ENCODE peak calls at places on chromosomes 4 and X, in eight cellular contexts. One of them, this sample, is unnamed. For H3K4me1, the result is how much of the 10 kb centered on the place peaks cover.

GRCh38 chr4:71260544-71260943 is 78.3 kb upstream of the SLC4A4 start:
- DNase-seq in heart right ventricle: no peak
- DNase-seq in PC-3: no peak
- DNase-seq in left ventricle myocardium inferior: no peak
- DNase-seq in MM.1S: no peak
- DNase-seq in lower lobe of right lung: no peak
- DNase-seq in HCT116: no peak
- DNase-seq in thoracic aorta: no peak
- DNase-seq in this sample: no peak

GRCh38 chr4:633976-634598 is 8.7 kb downstream of the PDE6B start:
- DNase-seq in HCT116: no peak
- DNase-seq in lower lobe of right lung: peak
- DNase-seq in PC-3: no peak
- DNase-seq in left ventricle myocardium inferior: no peak
- DNase-seq in MM.1S: no peak
- DNase-seq in thoracic aorta: no peak
- DNase-seq in heart right ventricle: no peak
- DNase-seq in this sample: peak

GRCh38 chrX:138287200-138287865 is 424.2 kb downstream of the FGF13 start:
- DNase-seq in PC-3: peak
- DNase-seq in lower lobe of right lung: no peak
- DNase-seq in HCT116: no peak
- DNase-seq in left ventricle myocardium inferior: no peak
- DNase-seq in heart right ventricle: no peak
- DNase-seq in MM.1S: no peak
- DNase-seq in thoracic aorta: no peak
- DNase-seq in this sample: no peak

GRCh38 chrX:1599791-1600405 is 8.5 kb downstream of the AKAP17A start:
- DNase-seq in heart right ventricle: no peak
- DNase-seq in HCT116: no peak
- DNase-seq in lower lobe of right lung: peak
- DNase-seq in PC-3: no peak
- DNase-seq in MM.1S: no peak
- DNase-seq in left ventricle myocardium inferior: no peak
- DNase-seq in thoracic aorta: no peak
- DNase-seq in this sample: peak

GRCh38 chrX:1397441-1397840 is 5.5 kb upstream of the SLC25A6 start:
- DNase-seq in MM.1S: no peak
- DNase-seq in left ventricle myocardium inferior: no peak
- DNase-seq in heart right ventricle: no peak
- DNase-seq in HCT116: no peak
- DNase-seq in lower lobe of right lung: peak
- DNase-seq in PC-3: no peak
- DNase-seq in thoracic aorta: no peak
- DNase-seq in this sample: peak

GRCh38 chr4:104795264-104795934 is 300.7 kb upstream of the CXXC4 start:
- DNase-seq in heart right ventricle: peak
- DNase-seq in thoracic aorta: no peak
- DNase-seq in left ventricle myocardium inferior: no peak
- DNase-seq in PC-3: no peak
- DNase-seq in HCT116: no peak
- DNase-seq in lower lobe of right lung: no peak
- DNase-seq in MM.1S: peak
- DNase-seq in this sample: no peak

GRCh38 chrX:45196701-45197100 is 4.0 kb downstream of the DIPK2B start:
- DNase-seq in lower lobe of right lung: no peak
- DNase-seq in thoracic aorta: no peak
- DNase-seq in HCT116: no peak
- DNase-seq in MM.1S: no peak
- DNase-seq in PC-3: peak
- DNase-seq in left ventricle myocardium inferior: no peak
- DNase-seq in heart right ventricle: no peak
- DNase-seq in this sample: no peak

GRCh38 chrX:104136241-104137019 is 20.4 kb downstream of the SLC25A53 start:
- DNase-seq in MM.1S: peak
- DNase-seq in heart right ventricle: peak
- DNase-seq in PC-3: peak
- DNase-seq in HCT116: peak
- DNase-seq in left ventricle myocardium inferior: peak
- DNase-seq in lower lobe of right lung: no peak
- DNase-seq in thoracic aorta: peak
- DNase-seq in this sample: no peak

GRCh38 chrX:107747596-107748161 is 27.9 kb downstream of the TSC22D3 start:
- DNase-seq in MM.1S: no peak
- DNase-seq in HCT116: no peak
- DNase-seq in lower lobe of right lung: peak
- DNase-seq in heart right ventricle: peak
- DNase-seq in left ventricle myocardium inferior: no peak
- DNase-seq in thoracic aorta: no peak
- DNase-seq in PC-3: peak
- DNase-seq in this sample: no peak

GRCh38 chr4:84498203-84499026 is 677 bp downstream of the NKX6-1 start:
- DNase-seq in MM.1S: peak
- DNase-seq in HCT116: peak
- DNase-seq in heart right ventricle: no peak
- DNase-seq in lower lobe of right lung: no peak
- DNase-seq in left ventricle myocardium inferior: no peak
- DNase-seq in PC-3: peak
- DNase-seq in thoracic aorta: no peak
- DNase-seq in this sample: no peak

GRCh38 chrX:12814434-12814833 is 23.2 kb downstream of the PRPS2 start:
- DNase-seq in lower lobe of right lung: no peak
- DNase-seq in left ventricle myocardium inferior: no peak
- DNase-seq in MM.1S: peak
- DNase-seq in PC-3: peak
- DNase-seq in thoracic aorta: no peak
- DNase-seq in HCT116: no peak
- DNase-seq in heart right ventricle: peak
- DNase-seq in this sample: no peak

GRCh38 chr4:123406862-123407261 is 10.3 kb downstream of the SPRY1 start:
- DNase-seq in HCT116: no peak
- DNase-seq in heart right ventricle: no peak
- DNase-seq in PC-3: no peak
- DNase-seq in lower lobe of right lung: no peak
- DNase-seq in thoracic aorta: no peak
- DNase-seq in MM.1S: no peak
- DNase-seq in left ventricle myocardium inferior: no peak
- DNase-seq in this sample: no peak

GRCh38 chr4:96150501-96150900 is 310.6 kb downstream of the PDHA2 start:
- DNase-seq in left ventricle myocardium inferior: no peak
- DNase-seq in heart right ventricle: no peak
- DNase-seq in PC-3: no peak
- DNase-seq in thoracic aorta: no peak
- DNase-seq in HCT116: no peak
- DNase-seq in lower lobe of right lung: no peak
- DNase-seq in MM.1S: no peak
- DNase-seq in this sample: no peak

GRCh38 chr4:106628616-106629606 is 260.3 kb upstream of the GIMD1 start:
- DNase-seq in left ventricle myocardium inferior: no peak
- DNase-seq in HCT116: no peak
- DNase-seq in lower lobe of right lung: no peak
- DNase-seq in thoracic aorta: no peak
- DNase-seq in heart right ventricle: no peak
- DNase-seq in MM.1S: no peak
- DNase-seq in PC-3: no peak
- DNase-seq in this sample: no peak

GRCh38 chrX:109252789-109253188 is 229.1 kb downstream of the GUCY2F start:
- DNase-seq in lower lobe of right lung: no peak
- DNase-seq in thoracic aorta: no peak
- DNase-seq in MM.1S: no peak
- DNase-seq in left ventricle myocardium inferior: no peak
- DNase-seq in heart right ventricle: no peak
- DNase-seq in PC-3: no peak
- DNase-seq in HCT116: no peak
- DNase-seq in this sample: no peak

GRCh38 chr4:930827-931193 is 1.3 kb downstream of the GAK start:
- DNase-seq in HCT116: no peak
- DNase-seq in lower lobe of right lung: no peak
- DNase-seq in PC-3: peak
- DNase-seq in thoracic aorta: no peak
- DNase-seq in MM.1S: no peak
- DNase-seq in left ventricle myocardium inferior: no peak
- DNase-seq in heart right ventricle: no peak
- DNase-seq in this sample: peak

GRCh38 chr4:73984736-73985527 is 3.1 kb downstream of the PPBP start:
- DNase-seq in PC-3: peak
- DNase-seq in HCT116: no peak
- DNase-seq in left ventricle myocardium inferior: no peak
- DNase-seq in heart right ventricle: no peak
- DNase-seq in lower lobe of right lung: no peak
- DNase-seq in MM.1S: no peak
- DNase-seq in thoracic aorta: no peak
- DNase-seq in this sample: no peak
- H3K4me3 ChIP-seq in PC-3: no peak
- H3K4me3 ChIP-seq in HCT116: no peak
- H3K4me3 ChIP-seq in left ventricle myocardium inferior: no peak
- H3K4me3 ChIP-seq in heart right ventricle: no peak
- H3K4me3 ChIP-seq in lower lobe of right lung: no peak
- H3K4me3 ChIP-seq in MM.1S: no peak
- H3K4me3 ChIP-seq in thoracic aorta: no peak
- H3K4me3 ChIP-seq in this sample: no peak

GRCh38 chr4:7947927-7948326 is 8.3 kb upstream of the AFAP1 start:
- DNase-seq in PC-3: no peak
- DNase-seq in left ventricle myocardium inferior: no peak
- DNase-seq in MM.1S: no peak
- DNase-seq in lower lobe of right lung: no peak
- DNase-seq in heart right ventricle: no peak
- DNase-seq in HCT116: no peak
- DNase-seq in thoracic aorta: no peak
- DNase-seq in this sample: no peak
- H3K4me1 ChIP-seq in PC-3: under half
- H3K4me1 ChIP-seq in left ventricle myocardium inferior: under half
- H3K4me1 ChIP-seq in MM.1S: under half
- H3K4me1 ChIP-seq in lower lobe of right lung: under half
- H3K4me1 ChIP-seq in heart right ventricle: under half
- H3K4me1 ChIP-seq in HCT116: under half
- H3K4me1 ChIP-seq in thoracic aorta: under half
- H3K4me1 ChIP-seq in this sample: under half

DNA sequence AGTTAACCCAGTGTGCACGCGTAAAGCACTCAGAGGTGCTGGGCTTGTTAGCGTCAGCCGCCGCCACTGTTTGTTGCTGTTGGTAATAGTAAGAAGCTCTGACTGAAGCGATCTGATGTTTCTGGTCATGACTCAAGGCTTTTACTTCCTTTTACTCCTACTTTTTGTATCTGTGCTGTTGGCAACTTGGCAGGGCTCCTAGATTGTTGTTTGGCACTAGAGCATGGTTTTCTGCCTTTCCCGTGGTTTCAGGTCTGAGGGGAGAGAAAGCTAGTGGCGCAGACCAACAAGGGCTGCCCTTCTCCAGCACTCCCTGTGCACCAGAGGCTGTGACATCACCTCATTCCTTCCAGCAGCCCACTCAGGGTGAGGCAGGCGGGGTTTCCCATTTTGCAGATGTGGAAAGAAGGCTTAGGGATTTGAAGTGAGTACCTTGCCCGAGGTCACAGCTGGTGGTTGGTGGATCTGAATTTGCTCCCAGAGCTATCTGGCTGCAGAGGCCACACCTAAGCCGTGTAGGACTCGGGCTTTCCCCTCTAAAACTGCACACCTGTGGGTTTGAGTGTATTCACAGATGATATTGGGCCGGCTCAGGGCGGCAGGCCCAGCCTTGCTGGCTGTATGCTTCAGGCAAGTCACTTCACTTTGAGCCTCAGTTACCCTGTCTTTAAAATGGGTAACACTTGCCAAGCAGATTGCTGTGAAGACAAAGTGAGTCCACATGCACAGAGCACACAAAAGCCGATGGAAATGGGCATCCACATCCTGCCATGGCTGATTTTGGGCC is 51.2 kb upstream of the TADA2B start:
- DNase-seq in lower lobe of right lung: no peak
- DNase-seq in PC-3: peak
- DNase-seq in heart right ventricle: no peak
- DNase-seq in left ventricle myocardium inferior: no peak
- DNase-seq in HCT116: no peak
- DNase-seq in thoracic aorta: no peak
- DNase-seq in MM.1S: peak
- DNase-seq in this sample: no peak
- H3K4me3 ChIP-seq in lower lobe of right lung: no peak
- H3K4me3 ChIP-seq in PC-3: peak
- H3K4me3 ChIP-seq in heart right ventricle: peak
- H3K4me3 ChIP-seq in left ventricle myocardium inferior: peak
- H3K4me3 ChIP-seq in HCT116: no peak
- H3K4me3 ChIP-seq in thoracic aorta: peak
- H3K4me3 ChIP-seq in MM.1S: peak
- H3K4me3 ChIP-seq in this sample: no peak

GRCh38 chr4:163556650-163557391 is 62.3 kb downstream of the TMA16 start:
- DNase-seq in HCT116: no peak
- DNase-seq in lower lobe of right lung: no peak
- DNase-seq in left ventricle myocardium inferior: no peak
- DNase-seq in MM.1S: no peak
- DNase-seq in PC-3: no peak
- DNase-seq in thoracic aorta: no peak
- DNase-seq in heart right ventricle: no peak
- DNase-seq in this sample: no peak
- H3K4me1 ChIP-seq in HCT116: under half
- H3K4me1 ChIP-seq in lower lobe of right lung: under half
- H3K4me1 ChIP-seq in left ventricle myocardium inferior: under half
- H3K4me1 ChIP-seq in MM.1S: under half
- H3K4me1 ChIP-seq in PC-3: under half
- H3K4me1 ChIP-seq in thoracic aorta: under half
- H3K4me1 ChIP-seq in heart right ventricle: under half
- H3K4me1 ChIP-seq in this sample: half or more

DNA sequence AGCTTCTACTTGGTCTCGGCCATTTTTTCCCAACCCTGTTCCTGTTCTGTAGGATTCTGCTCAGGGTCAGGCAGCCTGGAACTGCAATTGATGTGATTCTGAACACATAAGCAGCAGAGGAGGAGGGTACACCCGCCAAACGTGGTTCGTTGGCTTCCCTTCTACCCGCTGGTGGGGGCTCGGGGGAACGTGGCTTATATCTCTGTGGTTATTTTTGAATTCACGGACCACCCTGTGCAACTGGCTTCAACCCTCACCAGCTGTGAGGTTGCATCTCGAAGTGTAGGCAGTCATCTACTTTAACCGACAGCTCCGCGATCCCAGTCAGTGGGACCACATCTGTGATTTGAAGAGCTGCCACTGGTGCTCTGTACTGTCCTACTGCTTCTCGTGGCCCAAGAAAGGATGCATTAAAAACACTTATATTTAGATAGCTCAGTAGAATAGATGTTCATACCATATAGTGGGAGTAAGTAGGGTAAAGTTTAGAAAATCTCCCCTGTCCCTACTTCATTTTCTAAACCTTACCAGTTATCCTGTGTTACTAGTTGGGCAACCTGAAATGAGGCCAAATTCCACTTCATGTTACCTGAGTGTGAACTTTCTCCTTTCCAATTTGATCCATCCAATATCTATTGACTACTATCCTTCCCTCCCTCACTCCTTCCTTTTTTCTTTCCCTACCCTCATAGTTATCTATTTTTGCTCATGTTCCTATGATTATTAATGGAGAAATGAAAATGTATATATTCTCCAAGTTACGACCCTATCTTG is 80.4 kb upstream of the BCOR start:
- DNase-seq in thoracic aorta: no peak
- DNase-seq in MM.1S: no peak
- DNase-seq in lower lobe of right lung: no peak
- DNase-seq in HCT116: no peak
- DNase-seq in PC-3: no peak
- DNase-seq in left ventricle myocardium inferior: no peak
- DNase-seq in heart right ventricle: no peak
- DNase-seq in this sample: peak
- H3K4me3 ChIP-seq in thoracic aorta: no peak
- H3K4me3 ChIP-seq in MM.1S: no peak
- H3K4me3 ChIP-seq in lower lobe of right lung: no peak
- H3K4me3 ChIP-seq in HCT116: no peak
- H3K4me3 ChIP-seq in PC-3: no peak
- H3K4me3 ChIP-seq in left ventricle myocardium inferior: no peak
- H3K4me3 ChIP-seq in heart right ventricle: no peak
- H3K4me3 ChIP-seq in this sample: no peak

This sample was measured in spleen.